ENCODE peak calls at places on chromosomes 6 and 20, in eight cellular contexts. X, O, V, E, D, U, K and H are unnamed samples.

GRCh38 chr20:7966176-7966575 is 25.9 kb upstream of the HAO1 start:
- DNase-seq in X (no peak), O (no peak), V (no peak), E (no peak), D (peak; percentile 5), U (no peak), K (no peak), H (no peak)

GRCh38 chr6:30124391-30124790 is 11.5 kb upstream of the TRIM31 start:
- DNase-seq in X (no peak), O (no peak), V (no peak), E (no peak), D (no peak), U (no peak), K (no peak), H (no peak)

GRCh38 chr20:381581-382290 is 1.2 kb downstream of the TRIB3 start:
- DNase-seq in X (peak; percentile 75), O (peak; percentile 93), V (peak; percentile 64), E (peak; percentile 83), D (peak; percentile 47), U (peak; percentile 71), K (peak; percentile 42), H (peak; percentile 62)

GRCh38 chr6:16136086-16136485 is 7.2 kb downstream of the MYLIP start:
- DNase-seq in X (peak; percentile 47), O (no peak), V (no peak), E (no peak), D (no peak), U (no peak), K (no peak), H (no peak)

GRCh38 chr20:33540427-33540826 is 50.5 kb downstream of the CBFA2T2 start:
- DNase-seq in X (no peak), O (no peak), V (no peak), E (no peak), D (no peak), U (no peak), K (no peak), H (no peak)

GRCh38 chr6:39853604-39854003 is 61.4 kb downstream of the DAAM2 start:
- DNase-seq in X (no peak), O (no peak), V (no peak), E (no peak), D (no peak), U (no peak), K (no peak), H (no peak)

GRCh38 chr6:169583867-169584541 is 117.8 kb downstream of the WDR27 start:
- DNase-seq in X (no peak), O (no peak), V (no peak), E (no peak), D (no peak), U (no peak), K (no peak), H (no peak)

GRCh38 chr20:46572181-46572580 is 21.7 kb upstream of the OCSTAMP start:
- DNase-seq in X (no peak), O (no peak), V (no peak), E (no peak), D (no peak), U (no peak), K (no peak), H (no peak)

GRCh38 chr20:57806975-57807374 is 97.2 kb upstream of the PMEPA1 start:
- DNase-seq in X (no peak), O (no peak), V (no peak), E (no peak), D (no peak), U (no peak), K (no peak), H (no peak)

GRCh38 chr20:24097506-24098245 is 109.1 kb upstream of the GGTLC1 start:
- DNase-seq in X (no peak), O (no peak), V (no peak), E (no peak), D (no peak), U (no peak), K (no peak), H (no peak)

GRCh38 chr6:786946-787763 is 94.2 kb upstream of the EXOC2 start:
- DNase-seq in X (peak; percentile 64), O (peak; percentile 20), V (peak; percentile 18), E (no peak), D (no peak), U (no peak), K (no peak), H (peak; percentile 20)

GRCh38 chr20:41654884-41655283 is 36.7 kb upstream of the CHD6 start:
- DNase-seq in X (no peak), O (no peak), V (no peak), E (peak; percentile 52), D (no peak), U (no peak), K (no peak), H (peak; percentile 61)

GRCh38 chr20:20546402-20546801 is 166.0 kb downstream of the RALGAPA2 start:
- DNase-seq in X (no peak), O (no peak), V (no peak), E (no peak), D (no peak), U (no peak), K (no peak), H (no peak)

GRCh38 chr6:89853068-89853467 is 23.4 kb downstream of the CASP8AP2 start:
- DNase-seq in X (no peak), O (no peak), V (no peak), E (no peak), D (peak; percentile 77), U (no peak), K (no peak), H (no peak)

GRCh38 chr6:96621983-96622382 is 59.1 kb downstream of the FHL5 start:
- DNase-seq in X (no peak), O (no peak), V (no peak), E (no peak), D (no peak), U (no peak), K (no peak), H (no peak)

GRCh38 chr6:107841265-107841650 is 17.1 kb upstream of the SCML4 start:
- DNase-seq in X (no peak), O (no peak), V (no peak), E (no peak), D (no peak), U (no peak), K (no peak), H (no peak)

GRCh38 chr6:79949235-79949634 is 1.9 kb upstream of the ELOVL4 start:
- DNase-seq in X (peak; percentile 33), O (peak; percentile 74), V (peak; percentile 9), E (peak; percentile 89), D (peak; percentile 46), U (no peak), K (peak; percentile 11), H (peak; percentile 92)

GRCh38 chr20:46400253-46400652 is 6.2 kb downstream of the ELMO2 start:
- DNase-seq in X (no peak), O (no peak), V (no peak), E (peak; percentile 46), D (peak; percentile 69), U (peak; percentile 24), K (no peak), H (no peak)

GRCh38 chr6:108684809-108685329 is 124.2 kb downstream of the FOXO3 start:
- DNase-seq in X (no peak), O (no peak), V (no peak), E (peak; percentile 54), D (peak; percentile 83), U (no peak), K (no peak), H (no peak)

DNA sequence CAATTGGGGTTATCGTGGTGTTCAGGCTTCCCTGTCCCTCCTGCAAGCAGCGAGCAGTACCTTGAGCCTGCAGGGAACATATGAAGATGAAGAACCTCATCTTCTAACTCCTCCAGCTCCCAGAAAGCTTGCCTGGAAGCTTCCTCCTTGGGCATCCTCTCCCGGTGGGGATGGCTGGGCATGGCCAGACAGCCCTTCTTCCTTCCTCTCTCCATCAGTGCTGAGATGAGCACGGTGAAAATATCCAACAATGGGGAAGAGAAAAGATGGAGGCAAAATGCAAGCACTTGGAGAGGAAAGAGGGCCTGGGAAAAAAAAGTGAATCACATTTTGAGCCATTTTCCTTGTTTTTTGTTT is 107.7 kb upstream of the FOXA2 start:
- DNase-seq in X (no peak), O (no peak), V (no peak), E (no peak), D (no peak), U (no peak), K (no peak), H (no peak)
- H3K27ac ChIP-seq in X (no peak overlapping the region), O (no peak overlapping the region), V (peak overlapping the region; percentile 90), E (no peak overlapping the region), D (no peak overlapping the region), U (no peak overlapping the region), K (no peak overlapping the region), H (no peak overlapping the region)

DNA sequence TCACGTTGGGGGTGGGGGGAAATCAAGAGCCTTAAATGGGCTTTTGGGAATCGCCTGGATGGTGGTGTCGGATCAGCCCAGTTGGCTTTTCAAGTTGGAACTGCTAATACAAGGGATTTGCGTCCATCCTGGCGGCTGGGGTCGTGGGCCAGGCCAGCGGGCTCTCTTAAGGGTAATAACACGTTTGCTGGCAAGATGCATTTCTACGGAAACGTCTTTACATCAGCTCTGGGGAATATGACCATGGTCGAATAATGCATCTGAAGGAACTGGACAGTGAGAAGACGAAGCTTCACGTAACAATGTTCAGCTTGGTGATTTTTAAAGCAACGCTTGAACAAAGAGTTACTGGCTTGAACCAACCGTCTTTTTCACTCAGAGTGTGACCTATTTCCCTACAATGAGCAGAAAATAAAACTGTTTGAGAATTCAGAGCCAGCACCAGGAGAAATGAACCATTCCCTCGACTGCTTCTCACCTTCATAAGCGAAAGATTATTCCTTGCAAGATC is 1.6 kb upstream of the MARCKS start:
- DNase-seq in X (no peak), O (peak; percentile 32), V (peak; percentile 7), E (peak; percentile 42), D (peak; percentile 40), U (no peak), K (no peak), H (peak; percentile 67)
- H3K27ac ChIP-seq in X (no peak overlapping the region), O (peak overlapping the region; percentile 97), V (peak overlapping the region; percentile 99), E (peak overlapping the region; percentile 100), D (peak overlapping the region; percentile 100), U (peak overlapping the region; percentile 95), K (peak overlapping the region; percentile 95), H (no peak overlapping the region)

GRCh38 chr6:150238294-150238693 is 95.5 kb downstream of the PPP1R14C start:
- DNase-seq in X (no peak), O (no peak), V (no peak), E (no peak), D (no peak), U (peak; percentile 27), K (no peak), H (no peak)

GRCh38 chr6:150236544-150236943 is 93.7 kb downstream of the PPP1R14C start:
- DNase-seq in X (no peak), O (no peak), V (no peak), E (peak; percentile 10), D (no peak), U (no peak), K (no peak), H (no peak)

GRCh38 chr6:150235218-150235617 is 92.4 kb downstream of the PPP1R14C start:
- DNase-seq in X (no peak), O (no peak), V (no peak), E (no peak), D (no peak), U (no peak), K (no peak), H (no peak)

GRCh38 chr6:150237626-150238025 is 94.8 kb downstream of the PPP1R14C start:
- DNase-seq in X (no peak), O (no peak), V (no peak), E (no peak), D (no peak), U (no peak), K (no peak), H (no peak)

GRCh38 chr6:150236114-150236513 is 93.3 kb downstream of the PPP1R14C start:
- DNase-seq in X (no peak), O (no peak), V (no peak), E (no peak), D (no peak), U (no peak), K (no peak), H (no peak)
- H3K27ac ChIP-seq in X (no peak overlapping the region), O (no peak overlapping the region), V (no peak overlapping the region), E (no peak overlapping the region), D (no peak overlapping the region), U (no peak overlapping the region), K (no peak overlapping the region), H (no peak overlapping the region)

GRCh38 chr20:62923669-62924566 is 2.4 kb downstream of the DIDO1 start:
- DNase-seq in X (no peak), O (no peak), V (no peak), E (no peak), D (no peak), U (no peak), K (no peak), H (no peak)
- H3K27ac ChIP-seq in X (peak overlapping the region; percentile 88), O (no peak overlapping the region), V (peak overlapping the region; percentile 98), E (peak overlapping the region; percentile 98), D (peak overlapping the region; percentile 83), U (peak overlapping the region; percentile 97), K (no peak overlapping the region), H (no peak overlapping the region)